ENCODE peak calls at places on chromosomes 7 and 10, in six cellular contexts. J, N, E, W, D and F are unnamed samples.

GRCh38 chr10:95375418-95375817 is 84.6 kb upstream of the PDLIM1 start:
- DNase-seq in N (no peak), W (no peak), J (no peak), E (no peak), D (no peak), F (no peak)

GRCh38 chr7:95986136-95986535 is 213.8 kb downstream of the DYNC1I1 start:
- DNase-seq in J (no peak), D (no peak), W (no peak), E (no peak), N (no peak), F (peak; percentile 15)

GRCh38 chr10:97321807-97322195 is 2.7 kb downstream of the FRAT1 start:
- DNase-seq in E (no peak), D (no peak), J (no peak), N (no peak), W (no peak), F (no peak)

GRCh38 chr10:22475857-22476600 is 130.7 kb downstream of the SPAG6 start:
- DNase-seq in N (no peak), E (no peak), D (no peak), J (no peak), W (no peak), F (no peak)

GRCh38 chr7:102982235-102982634 is 69.4 kb downstream of the LRRC17 start:
- DNase-seq in W (no peak), J (no peak), D (no peak), E (no peak), N (no peak), F (no peak)

GRCh38 chr10:117002206-117002605 is 2.8 kb downstream of the SHTN1 start:
- DNase-seq in E (no peak), W (no peak), N (no peak), J (no peak), D (no peak), F (no peak)

GRCh38 chr7:107501593-107501992 is 31.7 kb downstream of the GPR22 start:
- DNase-seq in W (peak; percentile 55), E (no peak), D (peak; percentile 18), J (peak; percentile 41), N (peak; percentile 23), F (peak; percentile 15)

GRCh38 chr10:132544744-132545658 is 7.4 kb downstream of the INPP5A start:
- DNase-seq in N (no peak), E (no peak), W (no peak), D (no peak), J (no peak), F (no peak)

GRCh38 chr10:43282881-43283280 is 16.0 kb upstream of the RASGEF1A start:
- DNase-seq in W (no peak), E (peak; percentile 21), J (no peak), N (peak; percentile 33), D (no peak), F (no peak)

GRCh38 chr10:3786295-3786981 is 1.4 kb upstream of the KLF6 start:
- DNase-seq in W (no peak), N (peak; percentile 81), D (no peak), J (peak; percentile 42), E (no peak), F (peak; percentile 51)

GRCh38 chr7:32019008-32019578 is 51.1 kb downstream of the PDE1C start:
- DNase-seq in N (no peak), J (peak; percentile 25), W (no peak), E (no peak), D (no peak), F (peak; percentile 67)

GRCh38 chr7:32026076-32026425 is 44.2 kb downstream of the PDE1C start:
- DNase-seq in E (no peak), D (no peak), J (no peak), N (no peak), W (no peak), F (no peak)

GRCh38 chr7:32020760-32021159 is 49.4 kb downstream of the PDE1C start:
- DNase-seq in E (no peak), D (no peak), J (peak; percentile 45), W (no peak), N (no peak), F (no peak)

GRCh38 chr7:32025381-32026075 is 44.7 kb downstream of the PDE1C start:
- DNase-seq in J (no peak), W (no peak), E (no peak), D (no peak), N (no peak), F (no peak)

DNA sequence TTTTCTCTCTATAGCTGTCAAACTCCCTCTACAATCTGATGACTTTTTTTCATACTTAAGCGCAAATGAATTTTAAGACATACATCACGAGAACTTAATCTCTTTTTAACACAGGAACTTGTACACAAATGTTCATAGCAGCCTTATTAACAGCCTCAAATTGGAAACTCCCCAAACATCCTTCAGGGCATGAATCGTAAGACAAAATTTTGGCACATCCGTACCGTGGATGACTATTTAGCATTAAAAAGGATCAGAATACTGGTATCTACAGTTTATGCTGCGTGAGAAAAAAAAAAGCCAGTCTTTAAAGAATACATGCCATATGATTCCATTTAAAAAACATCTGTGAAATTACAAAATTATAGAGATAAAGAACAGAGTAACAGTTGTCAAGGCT is 46.9 kb downstream of the PDE1C start:
- DNase-seq in W (no peak), E (no peak), D (no peak), J (no peak), N (no peak), F (no peak)
- TF ChIP-seq CTCF in W (no peak), E (no peak), D (no peak), J (no peak), N (no peak), F (no peak)

GRCh38 chr7:124030964-124031363 is 1.9 kb downstream of the TMEM229A start:
- DNase-seq in J (no peak), W (no peak), D (no peak), E (no peak), N (no peak), F (no peak)

GRCh38 chr7:124029789-124030188 is 3.1 kb downstream of the TMEM229A start:
- DNase-seq in E (no peak), D (no peak), J (no peak), N (no peak), W (no peak), F (no peak)

GRCh38 chr7:124032369-124033092 is at the start of gene TMEM229A:
- DNase-seq in E (no peak), D (peak; percentile 22), J (peak; percentile 28), N (peak; percentile 35), W (peak; percentile 49), F (peak; percentile 43)

GRCh38 chr7:124031919-124032318 is 948 bp downstream of the TMEM229A start:
- DNase-seq in W (no peak), D (no peak), J (no peak), E (no peak), N (no peak), F (no peak)

DNA sequence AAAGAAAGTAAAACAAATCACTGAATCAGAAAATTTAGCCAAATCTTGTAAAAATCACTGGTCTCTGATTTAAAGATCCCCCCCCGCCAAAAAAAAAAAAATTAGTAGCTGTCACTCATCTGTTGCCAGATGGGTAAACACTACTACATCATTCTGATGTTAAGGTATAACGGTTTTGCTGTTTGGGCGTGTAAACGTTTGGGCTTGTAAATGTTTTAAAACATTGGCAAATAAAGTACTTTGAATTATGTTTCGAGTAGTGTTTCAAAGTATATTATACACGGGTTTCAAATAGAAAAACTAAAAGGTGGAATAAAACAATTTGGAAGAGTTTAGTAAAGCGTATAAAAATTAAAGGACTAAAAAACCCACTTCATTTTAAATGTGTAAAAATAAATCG is 1.5 kb downstream of the TMEM229A start:
- DNase-seq in N (no peak), J (no peak), D (no peak), E (no peak), W (no peak), F (no peak)
- H3K4me2 ChIP-seq in N (no peak overlapping the region), J (no peak overlapping the region), D (no peak overlapping the region), E (no peak overlapping the region), W (no peak overlapping the region), F (no peak overlapping the region)

GRCh38 chr7:27110163-27110976 is 7.9 kb upstream of the HOXA2 start:
- DNase-seq in J (peak; percentile 92), E (peak; percentile 22), W (no peak), D (no peak), N (peak; percentile 76), F (peak; percentile 95)
- H3K4me3 ChIP-seq in J (peak overlapping the region; percentile 13), E (peak overlapping the region; percentile 80), W (no peak overlapping the region), D (peak overlapping the region; percentile 72), N (peak overlapping the region; percentile 28), F (peak overlapping the region; percentile 92)

DNA sequence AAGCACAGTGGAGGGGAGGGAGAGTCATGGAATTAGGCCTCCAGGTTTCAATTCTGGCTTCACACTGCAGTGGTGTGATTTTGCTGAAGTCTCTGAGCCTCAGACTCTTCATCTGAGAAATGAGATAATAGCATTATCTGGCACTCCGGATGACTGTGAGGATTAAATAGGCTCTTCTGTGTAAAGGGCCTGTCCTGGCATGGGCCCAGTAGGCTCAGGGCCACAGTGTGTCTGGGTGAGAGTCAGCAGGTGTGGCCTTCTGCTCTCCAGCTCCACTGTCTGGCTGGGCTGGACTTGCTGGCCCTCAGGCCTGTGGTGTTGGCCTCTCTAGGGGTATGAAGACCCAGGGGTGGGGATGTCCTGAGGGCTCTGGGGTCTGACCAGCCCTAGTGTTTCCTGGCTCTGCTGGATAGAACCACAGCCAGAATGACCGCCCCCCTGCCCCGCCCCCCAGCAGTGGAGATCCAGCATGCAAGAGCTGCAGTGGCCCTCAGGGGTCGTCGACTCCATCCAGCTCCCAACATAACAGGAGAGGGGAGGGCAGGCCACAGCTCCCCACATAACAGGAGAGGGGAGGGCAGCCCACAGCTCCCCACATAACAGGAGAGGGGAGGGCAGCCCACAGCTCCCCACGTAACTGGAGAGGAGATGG is 178.6 kb downstream of the RPS24 start:
- DNase-seq in N (no peak), D (no peak), W (no peak), J (no peak), E (no peak), F (no peak)
- TF ChIP-seq CTCF in N (no peak), D (no peak), W (no peak), J (no peak), E (no peak), F (no peak)

GRCh38 chr10:92567952-92568600 is 5.8 kb downstream of the IDE start:
- DNase-seq in W (no peak), N (peak; percentile 65), E (no peak), J (peak; percentile 72), D (no peak), F (peak; percentile 75)
- H3K4me2 ChIP-seq in W (no peak overlapping the region), N (peak overlapping the region; percentile 53), E (peak overlapping the region; percentile 67), J (no peak overlapping the region), D (no peak overlapping the region), F (peak overlapping the region; percentile 25)